ENCODE peak calls at places on chromosomes 11 and 22, in seven cellular contexts. J, K, F, C, U, W and H are unnamed samples.

GRCh38 chr11:28756977-28757376 is 648.8 kb downstream of the METTL15 start:
- DNase-seq in W (no peak), K (peak; percentile 95), C (no peak), F (no peak), U (no peak), J (no peak), H (no peak)

GRCh38 chr11:8503872-8504491 is 90.0 kb downstream of the STK33 start:
- DNase-seq in F (no peak), W (no peak), C (no peak), J (no peak), U (no peak), K (no peak), H (no peak)

GRCh38 chr11:35550374-35551036 is 25.1 kb upstream of the PAMR1 start:
- DNase-seq in U (no peak), J (no peak), F (no peak), K (peak; percentile 68), W (no peak), C (no peak), H (no peak)

GRCh38 chr22:18990355-18991137 is 54.5 kb upstream of the PRODH start:
- DNase-seq in K (no peak), J (no peak), F (no peak), U (no peak), C (no peak), W (no peak), H (no peak)

GRCh38 chr11:35420371-35420770 is 1.0 kb upstream of the SLC1A2 start:
- DNase-seq in W (no peak), K (peak; percentile 2), J (peak; percentile 69), U (no peak), F (no peak), C (no peak), H (no peak)

GRCh38 chr11:3196161-3197043 is 22.2 kb downstream of the MRGPRG start:
- DNase-seq in J (peak; percentile 60), C (no peak), F (no peak), K (no peak), U (peak; percentile 52), W (no peak), H (peak; percentile 53)

GRCh38 chr11:114442559-114442958 is 3.3 kb downstream of the REXO2 start:
- DNase-seq in U (no peak), K (no peak), F (no peak), W (no peak), J (no peak), C (no peak), H (no peak)

GRCh38 chr11:107988397-107989158 is 20.1 kb upstream of the CUL5 start:
- DNase-seq in W (no peak), U (no peak), F (no peak), C (no peak), K (no peak), J (no peak), H (no peak)

GRCh38 chr11:94423467-94423866 is 22.2 kb upstream of the GPR83 start:
- DNase-seq in F (no peak), K (no peak), U (no peak), W (no peak), C (no peak), J (no peak), H (no peak)

GRCh38 chr22:32764330-32765116 is 37.0 kb upstream of the TIMP3 start:
- DNase-seq in C (peak; percentile 67), K (peak; percentile 91), W (no peak), U (peak; percentile 89), J (no peak), F (peak; percentile 50), H (no peak)

GRCh38 chr11:42043312-42043711 is 583.9 kb upstream of the LRRC4C start:
- DNase-seq in K (peak; percentile 76), J (no peak), U (no peak), W (no peak), F (no peak), C (no peak), H (no peak)

GRCh38 chr11:77819921-77820564 is 479 bp downstream of the RSF1 start:
- DNase-seq in J (peak; percentile 76), U (peak; percentile 77), C (peak; percentile 52), W (no peak), F (peak; percentile 35), K (peak; percentile 51), H (peak; percentile 68)

GRCh38 chr11:2096001-2096918 is 42.9 kb downstream of the IGF2 start:
- DNase-seq in C (no peak), U (peak; percentile 53), W (no peak), J (peak; percentile 43), K (peak; percentile 73), F (no peak), H (peak; percentile 39)

GRCh38 chr11:99325807-99326206 is 305.1 kb downstream of the CNTN5 start:
- DNase-seq in J (no peak), C (peak; percentile 16), W (no peak), U (no peak), F (no peak), K (peak; percentile 84), H (no peak)

GRCh38 chr11:113234888-113235287 is 79.5 kb upstream of the TTC12 start:
- DNase-seq in F (no peak), W (no peak), K (no peak), U (no peak), J (no peak), C (no peak), H (no peak)

GRCh38 chr11:67351275-67352005 is 1.9 kb downstream of the POLD4 start:
- DNase-seq in F (no peak), K (peak; percentile 67), U (peak; percentile 84), C (peak; percentile 70), W (peak; percentile 60), J (peak; percentile 77), H (peak; percentile 84)

GRCh38 chr11:118153976-118154375 is 1.4 kb upstream of the SCN4B start:
- DNase-seq in U (no peak), C (no peak), W (no peak), F (no peak), K (no peak), J (no peak), H (no peak)

GRCh38 chr11:118152552-118153471 is at the start of gene SCN4B:
- DNase-seq in U (peak; percentile 87), W (no peak), J (peak; percentile 82), K (peak; percentile 65), F (no peak), C (peak; percentile 25), H (no peak)

GRCh38 chr11:118151421-118151820 is 1.2 kb downstream of the SCN4B start:
- DNase-seq in K (peak; percentile 63), F (no peak), C (no peak), J (no peak), W (no peak), U (no peak), H (no peak)

GRCh38 chr11:118152020-118152551 is 537 bp downstream of the SCN4B start:
- DNase-seq in F (no peak), U (no peak), W (no peak), J (no peak), K (no peak), C (no peak), H (no peak)

DNA sequence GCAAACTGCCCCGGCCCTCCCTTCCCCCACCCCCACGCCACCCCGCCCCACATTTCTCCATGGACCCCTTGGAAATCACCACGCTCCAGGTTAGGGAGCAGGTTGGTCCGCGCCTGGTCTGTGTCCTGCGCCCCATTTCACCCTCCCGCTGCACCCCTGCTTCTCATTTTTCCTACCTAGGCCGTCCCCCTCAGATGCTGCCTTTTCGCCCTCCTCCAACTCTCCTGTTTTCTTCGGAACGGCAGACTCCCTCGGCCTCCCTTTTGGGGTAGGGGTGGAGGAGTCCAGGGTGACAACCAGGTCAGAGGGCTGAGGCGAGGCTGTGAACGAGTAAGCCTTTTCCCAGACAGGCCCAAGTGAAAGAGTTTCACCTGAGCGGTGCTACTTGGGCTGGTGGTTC is 893 bp upstream of the SCN4B start:
- DNase-seq in F (no peak), J (no peak), C (no peak), K (no peak), W (no peak), U (no peak), H (no peak)
- H3K27me3 ChIP-seq in F (peaks cover 29% of the 10 kb centered on the region), J (peaks cover 52% of the 10 kb centered on the region), C (peaks cover 11% of the 10 kb centered on the region), K (peaks cover 63% of the 10 kb centered on the region), W (peaks cover 6% of the 10 kb centered on the region), U (peaks cover 76% of the 10 kb centered on the region), H (no peaks in the 10 kb centered on the region)

DNA sequence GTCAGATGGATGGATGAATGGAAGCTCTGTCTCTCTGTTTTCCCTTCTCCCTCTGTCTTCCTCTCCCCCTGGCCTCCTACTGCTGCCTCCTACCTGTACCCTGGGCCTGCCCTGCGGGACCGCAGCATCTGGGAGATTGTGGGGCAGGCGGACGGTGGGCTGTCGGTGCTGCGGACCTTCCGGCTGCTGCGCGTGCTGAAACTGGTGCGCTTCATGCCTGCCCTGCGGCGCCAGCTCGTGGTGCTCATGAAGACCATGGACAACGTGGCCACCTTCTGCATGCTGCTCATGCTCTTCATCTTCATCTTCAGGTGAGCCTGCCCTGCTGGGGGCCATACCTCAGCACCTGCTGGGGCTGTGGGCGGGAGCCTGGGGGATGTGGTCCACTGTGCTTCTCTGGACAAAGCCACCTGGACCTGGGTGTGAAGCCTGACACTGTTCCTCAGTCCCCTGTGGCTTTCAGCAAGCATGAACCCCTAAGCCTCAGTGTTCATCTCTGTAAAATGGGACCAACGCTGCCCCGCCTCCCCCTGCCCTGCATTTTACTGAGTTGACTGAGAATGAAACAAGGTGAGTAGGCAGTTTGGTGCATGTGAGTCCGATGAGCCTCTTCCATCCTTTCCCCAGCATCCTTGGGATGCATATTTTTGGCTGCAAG is 88.4 kb downstream of the CACNA1I start:
- DNase-seq in W (no peak), K (no peak), J (no peak), U (no peak), C (no peak), F (no peak), H (no peak)
- H3K27me3 ChIP-seq in W (no peaks in the 10 kb centered on the region), K (peaks cover 26% of the 10 kb centered on the region), J (peaks cover 60% of the 10 kb centered on the region), U (peaks cover 88% of the 10 kb centered on the region), C (peaks cover 68% of the 10 kb centered on the region), F (peaks cover 61% of the 10 kb centered on the region), H (peaks cover 8% of the 10 kb centered on the region)

DNA sequence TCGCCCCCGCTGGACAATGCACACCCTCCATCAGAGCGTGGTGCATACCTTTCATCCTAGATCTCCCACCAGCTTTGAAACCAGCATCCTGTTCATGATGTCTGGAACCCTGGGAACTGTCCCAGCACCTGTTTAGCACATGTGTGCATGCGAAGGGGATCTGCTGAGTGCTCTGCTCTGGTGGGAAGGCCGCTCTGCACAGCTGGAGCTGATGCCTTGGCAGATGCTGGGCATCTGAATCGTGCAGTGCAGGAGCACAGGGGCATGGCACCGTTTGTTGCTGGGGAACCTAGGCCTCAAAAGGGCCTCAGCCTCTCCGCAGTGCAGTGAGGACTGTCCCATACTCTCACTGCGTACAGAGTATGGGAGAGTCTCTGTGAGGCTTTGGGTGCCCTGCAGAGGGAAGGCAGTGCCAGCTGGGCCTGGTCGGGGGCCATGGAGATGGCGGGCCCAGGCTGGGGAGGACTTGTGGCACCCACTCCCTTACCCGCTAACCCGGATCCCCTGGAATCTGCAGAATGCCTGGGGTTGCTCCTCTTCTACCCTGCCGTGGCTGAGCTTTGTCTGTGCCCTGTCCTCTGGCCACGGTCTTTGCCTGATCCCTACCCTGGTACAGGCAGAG is 72.9 kb upstream of the ATXN10 start:
- DNase-seq in W (no peak), C (no peak), F (no peak), J (no peak), K (no peak), U (peak; percentile 47), H (no peak)
- H3K27me3 ChIP-seq in W (no peaks in the 10 kb centered on the region), C (no peaks in the 10 kb centered on the region), F (no peaks in the 10 kb centered on the region), J (no peaks in the 10 kb centered on the region), K (no peaks in the 10 kb centered on the region), U (no peaks in the 10 kb centered on the region), H (no peaks in the 10 kb centered on the region)

DNA sequence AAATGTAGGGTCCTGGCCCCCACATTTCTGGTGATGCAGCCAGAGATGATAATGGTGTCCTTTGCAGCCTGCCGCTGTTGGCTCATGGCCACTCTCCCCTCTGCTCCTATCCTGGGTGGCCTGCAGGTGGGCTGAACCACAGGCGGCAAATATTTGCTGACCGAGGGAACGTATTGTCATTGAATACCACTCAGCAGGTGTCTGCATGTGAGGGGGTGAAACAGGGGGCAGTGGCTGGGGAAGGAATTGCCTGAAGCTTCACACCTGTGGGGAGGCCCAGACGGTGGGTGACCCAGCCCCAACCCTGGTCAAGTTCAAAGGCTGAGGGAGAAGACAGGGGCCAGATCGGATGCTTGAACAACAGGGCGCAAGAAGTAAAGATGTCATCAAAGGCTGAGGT is 73.3 kb upstream of the WNT11 start:
- DNase-seq in J (no peak), U (no peak), W (no peak), F (no peak), C (no peak), K (no peak), H (no peak)
- H3K27me3 ChIP-seq in J (no peaks in the 10 kb centered on the region), U (no peaks in the 10 kb centered on the region), W (no peaks in the 10 kb centered on the region), F (no peaks in the 10 kb centered on the region), C (no peaks in the 10 kb centered on the region), K (peaks cover 1% of the 10 kb centered on the region), H (no peaks in the 10 kb centered on the region)